ENCODE peak calls at places on chromosomes 3 and 15, in seven cellular contexts. T is GM23338, L is HCT116, B is breast epithelium, U is K562, C is upper lobe of left lung, Z is endothelial cell of umbilical vein. R is an unnamed sample.

GRCh38 chr15:82105458-82106205 is 59.8 kb upstream of the MEX3B start:
- DNase-seq in U (no peak), L (no peak), Z (no peak), T (peak; percentile 55), C (no peak), B (no peak), R (no peak)

GRCh38 chr3:132654190-132654589 is 5.4 kb downstream of the ACAD11 start:
- DNase-seq in Z (no peak), T (no peak), L (no peak), C (no peak), B (no peak), U (peak; percentile 31), R (no peak)

GRCh38 chr15:77853008-77853328 is 220.3 kb upstream of the LINGO1 start:
- DNase-seq in U (no peak), T (no peak), Z (no peak), C (no peak), B (peak; percentile 39), L (no peak), R (no peak)

GRCh38 chr3:127753898-127754410 is 68.4 kb downstream of the MGLL start:
- DNase-seq in C (peak; percentile 71), T (no peak), U (no peak), B (no peak), Z (no peak), L (no peak), R (no peak)

GRCh38 chr3:52299815-52300611 is 12.4 kb downstream of the GLYCTK start:
- DNase-seq in B (no peak), Z (peak; percentile 62), L (no peak), T (peak; percentile 50), U (peak; percentile 94), C (no peak), R (no peak)

GRCh38 chr3:157631468-157631867 is 128.3 kb upstream of the VEPH1 start:
- DNase-seq in T (no peak), C (no peak), L (no peak), Z (no peak), B (no peak), U (no peak), R (no peak)

GRCh38 chr15:67116742-67117141 is 51.3 kb downstream of the SMAD3 start:
- DNase-seq in U (peak; percentile 12), B (no peak), C (no peak), L (no peak), T (no peak), Z (peak; percentile 76), R (no peak)

GRCh38 chr3:183386651-183387050 is 41.8 kb downstream of the MCF2L2 start:
- DNase-seq in T (no peak), Z (no peak), B (no peak), U (no peak), C (no peak), L (no peak), R (no peak)

GRCh38 chr15:23395832-23396231 is 41.3 kb downstream of the GOLGA8S start:
- DNase-seq in C (no peak), U (no peak), B (no peak), L (no peak), Z (no peak), T (no peak), R (no peak)

GRCh38 chr3:78139166-78139565 is 1099.3 kb downstream of the ROBO2 start:
- DNase-seq in B (no peak), L (no peak), C (no peak), Z (peak; percentile 71), U (no peak), T (no peak), R (no peak)

GRCh38 chr3:78130741-78131290 is 1090.9 kb downstream of the ROBO2 start:
- DNase-seq in U (no peak), B (no peak), C (no peak), Z (no peak), L (no peak), T (no peak), R (no peak)

GRCh38 chr3:78140274-78140673 is 1100.4 kb downstream of the ROBO2 start:
- DNase-seq in B (no peak), Z (peak; percentile 26), C (no peak), L (no peak), U (no peak), T (no peak), R (no peak)

DNA sequence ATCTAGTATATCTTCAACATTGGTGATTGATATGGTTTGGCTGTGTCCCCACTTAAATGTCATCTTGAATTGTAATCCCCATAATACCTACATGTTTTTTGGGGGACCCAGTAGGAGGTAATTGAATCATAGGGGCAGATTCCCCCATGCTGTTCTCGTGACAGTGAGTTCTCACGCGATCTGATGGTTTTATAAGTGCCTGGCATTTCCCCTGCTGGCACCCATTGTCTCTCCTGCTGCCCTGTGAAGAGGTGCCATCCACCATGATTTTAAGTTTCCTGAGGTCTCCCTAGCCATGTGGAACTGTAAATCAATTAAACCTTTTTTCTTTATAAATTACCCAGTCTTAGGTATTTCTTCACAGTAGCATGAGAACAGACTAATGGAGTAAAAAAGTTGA is 1094.6 kb downstream of the ROBO2 start:
- DNase-seq in U (no peak), Z (no peak), B (no peak), T (no peak), L (no peak), C (no peak), R (no peak)
- TF ChIP-seq POLR2AphosphoS5 in U (no peak), Z (no peak), B (no peak), T (no peak), L (no peak), C (no peak), R (no peak)

GRCh38 chr3:125057186-125057850 is 1.5 kb upstream of the HEG1 start:
- DNase-seq in B (no peak), Z (peak; percentile 83), T (no peak), L (no peak), C (no peak), U (no peak), R (no peak)
- TF ChIP-seq POLR2AphosphoS5 in B (no peak), Z (no peak), T (no peak), L (no peak), C (no peak), U (no peak), R (no peak)

DNA sequence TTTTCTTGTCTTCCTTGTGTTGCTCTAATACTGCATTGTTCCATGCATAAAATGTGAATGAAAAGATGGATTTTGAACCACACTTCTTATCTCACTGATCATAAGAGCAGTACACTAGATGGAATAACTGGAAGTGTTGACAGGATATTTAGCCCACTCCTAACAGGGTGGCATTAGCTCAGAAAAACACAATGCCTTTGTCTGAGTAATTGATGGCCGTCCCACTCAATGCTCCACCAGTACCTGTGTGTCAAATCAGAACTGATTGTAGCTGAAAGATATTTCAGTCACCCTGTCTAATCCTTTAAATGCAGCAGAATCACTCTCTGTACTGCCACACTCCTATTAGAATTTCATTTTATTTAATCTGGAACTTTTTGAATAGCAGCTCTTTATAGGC is 526.5 kb downstream of the UNC13C start:
- DNase-seq in Z (no peak), U (no peak), L (no peak), T (no peak), C (no peak), B (no peak), R (no peak)
- TF ChIP-seq POLR2AphosphoS5 in Z (no peak), U (no peak), L (no peak), T (no peak), C (no peak), B (no peak), R (no peak)

GRCh38 chr3:48012659-48013058 is 3.6 kb downstream of the MAP4 start:
- DNase-seq in T (no peak), U (no peak), L (no peak), Z (no peak), B (no peak), C (no peak), R (no peak)

GRCh38 chr3:48011771-48012170 is 4.4 kb downstream of the MAP4 start:
- DNase-seq in B (no peak), Z (no peak), U (no peak), C (no peak), T (no peak), L (no peak), R (no peak)

GRCh38 chr3:48015451-48016182 is 599 bp downstream of the MAP4 start:
- DNase-seq in Z (no peak), T (no peak), U (no peak), L (no peak), B (no peak), C (no peak), R (no peak)

GRCh38 chr3:48014358-48014757 is 1.9 kb downstream of the MAP4 start:
- DNase-seq in B (no peak), T (no peak), Z (no peak), U (no peak), L (no peak), C (no peak), R (no peak)

GRCh38 chr3:48013288-48013980 is 2.8 kb downstream of the MAP4 start:
- DNase-seq in B (no peak), T (no peak), U (peak; percentile 52), Z (peak; percentile 60), C (no peak), L (peak; percentile 38), R (no peak)
- TF ChIP-seq POLR2AphosphoS5 in B (no peak), T (no peak), U (no peak), Z (no peak), C (no peak), L (no peak), R (no peak)

GRCh38 chr3:135929670-135930069 is 35.9 kb upstream of the PPP2R3A start:
- DNase-seq in C (no peak), B (no peak), T (no peak), U (no peak), Z (no peak), L (no peak), R (no peak)

GRCh38 chr3:135924506-135924905 is 41.0 kb upstream of the PPP2R3A start:
- DNase-seq in L (no peak), B (no peak), T (no peak), Z (no peak), U (no peak), C (no peak), R (no peak)

GRCh38 chr3:135926664-135927063 is 38.9 kb upstream of the PPP2R3A start:
- DNase-seq in B (no peak), T (no peak), Z (no peak), C (no peak), L (no peak), U (no peak), R (no peak)

GRCh38 chr3:135930243-135930642 is 35.3 kb upstream of the PPP2R3A start:
- DNase-seq in C (no peak), B (no peak), T (no peak), L (no peak), U (no peak), Z (no peak), R (no peak)

DNA sequence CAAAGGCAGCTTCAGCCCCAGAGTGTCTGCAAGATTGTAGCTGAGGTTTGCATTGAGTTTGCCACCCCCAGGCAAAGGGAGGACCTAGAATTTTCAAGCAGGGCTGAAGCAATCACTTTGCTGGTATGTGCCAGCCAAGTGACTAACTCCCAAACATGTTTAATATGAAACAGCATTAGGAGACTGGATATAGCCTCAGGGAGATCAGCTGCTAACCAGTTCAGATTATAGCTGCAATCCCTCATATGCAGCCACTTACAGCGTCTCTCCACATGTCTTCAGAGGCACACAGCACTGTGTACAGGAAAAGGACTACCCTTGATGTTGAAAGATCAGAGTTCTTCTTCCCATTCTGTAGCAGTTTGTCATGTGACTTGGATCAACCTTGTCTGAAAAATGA is 38.4 kb upstream of the PPP2R3A start:
- DNase-seq in Z (no peak), U (no peak), L (no peak), T (no peak), C (no peak), B (no peak), R (no peak)
- TF ChIP-seq POLR2AphosphoS5 in Z (no peak), U (no peak), L (no peak), T (no peak), C (no peak), B (no peak), R (no peak)

R was measured in GM12892.